ENCODE peak calls at places on chromosome 14, in five cellular contexts. One of them, this sample, is unnamed.

GRCh38 chr14:73924337-73924736 is 25.6 kb downstream of the FAM161B start:
- DNase-seq in esophagus squamous epithelium: no peak
- DNase-seq in HuH-7.5: no peak
- DNase-seq in AG04450: peak
- DNase-seq in astrocyte of the cerebellum: no peak
- DNase-seq in this sample: no peak

GRCh38 chr14:29752221-29752923 is 175.3 kb downstream of the PRKD1 start:
- DNase-seq in esophagus squamous epithelium: no peak
- DNase-seq in HuH-7.5: no peak
- DNase-seq in AG04450: no peak
- DNase-seq in astrocyte of the cerebellum: no peak
- DNase-seq in this sample: no peak

GRCh38 chr14:100213956-100214767 is 24.8 kb upstream of the YY1 start:
- DNase-seq in esophagus squamous epithelium: peak
- DNase-seq in HuH-7.5: peak
- DNase-seq in AG04450: no peak
- DNase-seq in astrocyte of the cerebellum: no peak
- DNase-seq in this sample: peak

GRCh38 chr14:94322648-94323570 is at the start of gene SERPINA6:
- DNase-seq in esophagus squamous epithelium: no peak
- DNase-seq in HuH-7.5: no peak
- DNase-seq in AG04450: no peak
- DNase-seq in astrocyte of the cerebellum: peak
- DNase-seq in this sample: no peak

GRCh38 chr14:50047274-50047676 is 69.1 kb downstream of the VCPKMT start:
- DNase-seq in esophagus squamous epithelium: no peak
- DNase-seq in HuH-7.5: no peak
- DNase-seq in AG04450: no peak
- DNase-seq in astrocyte of the cerebellum: no peak
- DNase-seq in this sample: no peak

GRCh38 chr14:68309631-68310030 is 483.2 kb downstream of the ZFP36L1 start:
- DNase-seq in esophagus squamous epithelium: no peak
- DNase-seq in HuH-7.5: no peak
- DNase-seq in AG04450: no peak
- DNase-seq in astrocyte of the cerebellum: no peak
- DNase-seq in this sample: no peak

GRCh38 chr14:91415794-91416743 is 1.6 kb downstream of the CCDC88C start:
- DNase-seq in esophagus squamous epithelium: peak
- DNase-seq in HuH-7.5: no peak
- DNase-seq in AG04450: no peak
- DNase-seq in astrocyte of the cerebellum: no peak
- DNase-seq in this sample: no peak

GRCh38 chr14:100982356-100982755 is 78.8 kb upstream of the RTL1 start:
- DNase-seq in esophagus squamous epithelium: no peak
- DNase-seq in HuH-7.5: no peak
- DNase-seq in AG04450: no peak
- DNase-seq in astrocyte of the cerebellum: no peak
- DNase-seq in this sample: no peak

GRCh38 chr14:41229824-41230223 is 376.9 kb upstream of the LRFN5 start:
- DNase-seq in esophagus squamous epithelium: no peak
- DNase-seq in HuH-7.5: no peak
- DNase-seq in AG04450: no peak
- DNase-seq in astrocyte of the cerebellum: no peak
- DNase-seq in this sample: no peak

GRCh38 chr14:45199246-45199645 is 53.8 kb downstream of the MIS18BP1 start:
- DNase-seq in esophagus squamous epithelium: no peak
- DNase-seq in HuH-7.5: no peak
- DNase-seq in AG04450: no peak
- DNase-seq in astrocyte of the cerebellum: no peak
- DNase-seq in this sample: no peak

GRCh38 chr14:26444745-26445144 is 153.1 kb downstream of the NOVA1 start:
- DNase-seq in esophagus squamous epithelium: no peak
- DNase-seq in HuH-7.5: no peak
- DNase-seq in AG04450: no peak
- DNase-seq in astrocyte of the cerebellum: peak
- DNase-seq in this sample: no peak

GRCh38 chr14:59481407-59482119 is 2.6 kb downstream of the L3HYPDH start:
- DNase-seq in esophagus squamous epithelium: no peak
- DNase-seq in HuH-7.5: no peak
- DNase-seq in AG04450: no peak
- DNase-seq in astrocyte of the cerebellum: no peak
- DNase-seq in this sample: no peak

GRCh38 chr14:71686677-71687076 is 245.6 kb upstream of the RGS6 start:
- DNase-seq in esophagus squamous epithelium: no peak
- DNase-seq in HuH-7.5: no peak
- DNase-seq in AG04450: no peak
- DNase-seq in astrocyte of the cerebellum: no peak
- DNase-seq in this sample: no peak

GRCh38 chr14:59215757-59216156 is 27.3 kb downstream of the DAAM1 start:
- DNase-seq in esophagus squamous epithelium: no peak
- DNase-seq in HuH-7.5: no peak
- DNase-seq in AG04450: no peak
- DNase-seq in astrocyte of the cerebellum: no peak
- DNase-seq in this sample: no peak

GRCh38 chr14:85122690-85123089 is 407.3 kb upstream of the FLRT2 start:
- DNase-seq in esophagus squamous epithelium: no peak
- DNase-seq in HuH-7.5: no peak
- DNase-seq in AG04450: peak
- DNase-seq in astrocyte of the cerebellum: peak
- DNase-seq in this sample: no peak

GRCh38 chr14:102279282-102279681 is 25.7 kb downstream of the MOK start:
- DNase-seq in esophagus squamous epithelium: no peak
- DNase-seq in HuH-7.5: no peak
- DNase-seq in AG04450: no peak
- DNase-seq in astrocyte of the cerebellum: no peak
- DNase-seq in this sample: no peak

GRCh38 chr14:78530078-78530477 is 359.9 kb downstream of the NRXN3 start:
- DNase-seq in esophagus squamous epithelium: no peak
- DNase-seq in HuH-7.5: no peak
- DNase-seq in AG04450: no peak
- DNase-seq in astrocyte of the cerebellum: peak
- DNase-seq in this sample: no peak

GRCh38 chr14:98136019-98136418 is 1136.0 kb downstream of the BCL11B start:
- DNase-seq in esophagus squamous epithelium: no peak
- DNase-seq in HuH-7.5: no peak
- DNase-seq in AG04450: no peak
- DNase-seq in astrocyte of the cerebellum: no peak
- DNase-seq in this sample: no peak

GRCh38 chr14:22915886-22916521 is 2.9 kb downstream of the RBM23 start:
- DNase-seq in esophagus squamous epithelium: no peak
- DNase-seq in HuH-7.5: no peak
- DNase-seq in AG04450: no peak
- DNase-seq in astrocyte of the cerebellum: no peak
- DNase-seq in this sample: no peak

GRCh38 chr14:20904393-20905029 is 13.3 kb downstream of the RNASE3 start:
- DNase-seq in esophagus squamous epithelium: no peak
- DNase-seq in HuH-7.5: no peak
- DNase-seq in AG04450: no peak
- DNase-seq in astrocyte of the cerebellum: no peak
- DNase-seq in this sample: no peak

GRCh38 chr14:30521899-30522736 is 36.8 kb upstream of the G2E3 start:
- DNase-seq in esophagus squamous epithelium: no peak
- DNase-seq in HuH-7.5: no peak
- DNase-seq in AG04450: no peak
- DNase-seq in astrocyte of the cerebellum: peak
- DNase-seq in this sample: no peak

GRCh38 chr14:20676072-20676471 is 8.3 kb upstream of the RNASE4 start:
- DNase-seq in esophagus squamous epithelium: no peak
- DNase-seq in HuH-7.5: no peak
- DNase-seq in AG04450: no peak
- DNase-seq in astrocyte of the cerebellum: no peak
- DNase-seq in this sample: no peak

GRCh38 chr14:68487805-68488590 is 304.9 kb downstream of the ZFP36L1 start:
- DNase-seq in esophagus squamous epithelium: no peak
- DNase-seq in HuH-7.5: no peak
- DNase-seq in AG04450: no peak
- DNase-seq in astrocyte of the cerebellum: no peak
- DNase-seq in this sample: no peak

GRCh38 chr14:103695331-103696026 is 19.8 kb downstream of the XRCC3 start:
- DNase-seq in esophagus squamous epithelium: no peak
- DNase-seq in HuH-7.5: no peak
- DNase-seq in AG04450: no peak
- DNase-seq in astrocyte of the cerebellum: no peak
- DNase-seq in this sample: no peak

GRCh38 chr14:76918176-76918750 is 92.1 kb downstream of the LRRC74A start:
- DNase-seq in esophagus squamous epithelium: no peak
- DNase-seq in HuH-7.5: no peak
- DNase-seq in AG04450: peak
- DNase-seq in astrocyte of the cerebellum: peak
- DNase-seq in this sample: no peak

GRCh38 chr14:96617635-96618034 is 115.5 kb downstream of the PAPOLA start:
- DNase-seq in esophagus squamous epithelium: no peak
- DNase-seq in HuH-7.5: no peak
- DNase-seq in AG04450: no peak
- DNase-seq in astrocyte of the cerebellum: no peak
- DNase-seq in this sample: no peak

GRCh38 chr14:55927059-55927458 is 191.2 kb upstream of the PELI2 start:
- DNase-seq in esophagus squamous epithelium: no peak
- DNase-seq in HuH-7.5: no peak
- DNase-seq in AG04450: no peak
- DNase-seq in astrocyte of the cerebellum: no peak
- DNase-seq in this sample: no peak

GRCh38 chr14:31968107-31968810 is 108.8 kb upstream of the ARHGAP5 start:
- DNase-seq in esophagus squamous epithelium: no peak
- DNase-seq in HuH-7.5: peak
- DNase-seq in AG04450: no peak
- DNase-seq in astrocyte of the cerebellum: no peak
- DNase-seq in this sample: no peak

GRCh38 chr14:51806624-51807023 is 53.8 kb upstream of the GNG2 start:
- DNase-seq in esophagus squamous epithelium: no peak
- DNase-seq in HuH-7.5: no peak
- DNase-seq in AG04450: no peak
- DNase-seq in astrocyte of the cerebellum: no peak
- DNase-seq in this sample: no peak

GRCh38 chr14:61567838-61568571 is 127.3 kb upstream of the HIF1A start:
- DNase-seq in esophagus squamous epithelium: no peak
- DNase-seq in HuH-7.5: no peak
- DNase-seq in AG04450: no peak
- DNase-seq in astrocyte of the cerebellum: no peak
- DNase-seq in this sample: no peak

GRCh38 chr14:81137316-81137715 is 83.4 kb downstream of the GTF2A1 start:
- DNase-seq in esophagus squamous epithelium: no peak
- DNase-seq in HuH-7.5: no peak
- DNase-seq in AG04450: no peak
- DNase-seq in astrocyte of the cerebellum: peak
- DNase-seq in this sample: no peak

GRCh38 chr14:32382704-32383103 is 53.6 kb downstream of the AKAP6 start:
- DNase-seq in esophagus squamous epithelium: no peak
- DNase-seq in HuH-7.5: no peak
- DNase-seq in AG04450: no peak
- DNase-seq in astrocyte of the cerebellum: peak
- DNase-seq in this sample: no peak

GRCh38 chr14:28651148-28651547 is 115.4 kb upstream of the FOXG1 start:
- DNase-seq in esophagus squamous epithelium: no peak
- DNase-seq in HuH-7.5: no peak
- DNase-seq in AG04450: no peak
- DNase-seq in astrocyte of the cerebellum: peak
- DNase-seq in this sample: no peak

GRCh38 chr14:76376878-76377523 is 1.1 kb downstream of the ESRRB start:
- DNase-seq in esophagus squamous epithelium: no peak
- DNase-seq in HuH-7.5: no peak
- DNase-seq in AG04450: no peak
- DNase-seq in astrocyte of the cerebellum: no peak
- DNase-seq in this sample: peak

GRCh38 chr14:41973178-41973577 is 366.5 kb downstream of the LRFN5 start:
- DNase-seq in esophagus squamous epithelium: no peak
- DNase-seq in HuH-7.5: no peak
- DNase-seq in AG04450: no peak
- DNase-seq in astrocyte of the cerebellum: no peak
- DNase-seq in this sample: no peak

GRCh38 chr14:73660511-73660910 is 15.7 kb downstream of the DNAL1 start:
- DNase-seq in esophagus squamous epithelium: no peak
- DNase-seq in HuH-7.5: no peak
- DNase-seq in AG04450: no peak
- DNase-seq in astrocyte of the cerebellum: no peak
- DNase-seq in this sample: no peak

GRCh38 chr14:91361236-91361811 is 56.3 kb downstream of the CCDC88C start:
- DNase-seq in esophagus squamous epithelium: no peak
- DNase-seq in HuH-7.5: peak
- DNase-seq in AG04450: no peak
- DNase-seq in astrocyte of the cerebellum: no peak
- DNase-seq in this sample: no peak